ENCODE peak calls at places on chromosomes 7 and 10, in four cellular contexts. R, N, Y and S are unnamed samples.

GRCh38 chr10:8051851-8052257 is 2.6 kb upstream of the GATA3 start:
- DNase-seq in R (no peak), Y (no peak), N (no peak), S (no peak)

GRCh38 chr10:3757638-3758490 is 27.1 kb downstream of the KLF6 start:
- DNase-seq in R (peak; percentile 57), N (no peak), Y (no peak), S (no peak)

GRCh38 chr7:84362360-84362759 is 167.8 kb upstream of the SEMA3A start:
- DNase-seq in Y (no peak), R (no peak), N (no peak), S (no peak)

GRCh38 chr7:13105209-13105608 is 417.8 kb downstream of the ARL4A start:
- DNase-seq in Y (no peak), N (no peak), R (no peak), S (no peak)

GRCh38 chr7:49911906-49912305 is 138.5 kb downstream of the VWC2 start:
- DNase-seq in Y (no peak), R (no peak), N (no peak), S (no peak)

GRCh38 chr10:112716924-112717348 is 233.1 kb upstream of the TCF7L2 start:
- DNase-seq in R (no peak), Y (no peak), N (peak; percentile 87), S (peak; percentile 41)

GRCh38 chr7:36083626-36084380 is 69.3 kb upstream of the EEPD1 start:
- DNase-seq in Y (no peak), R (no peak), N (no peak), S (no peak)

GRCh38 chr10:94308866-94309265 is 53.9 kb downstream of the NOC3L start:
- DNase-seq in R (no peak), N (peak; percentile 49), Y (no peak), S (no peak)

GRCh38 chr10:126430512-126430911 is 42.2 kb upstream of the ADAM12 start:
- DNase-seq in N (no peak), Y (no peak), R (no peak), S (no peak)

GRCh38 chr10:93313798-93314197 is 168.3 kb downstream of the MYOF start:
- DNase-seq in N (no peak), Y (no peak), R (no peak), S (no peak)

GRCh38 chr7:157279973-157280841 is 56.6 kb upstream of the DNAJB6 start:
- DNase-seq in R (no peak), Y (no peak), N (no peak), S (no peak)

GRCh38 chr7:131911112-131911511 is 354.7 kb upstream of the PODXL start:
- DNase-seq in N (no peak), R (no peak), Y (no peak), S (no peak)

GRCh38 chr7:131909151-131909768 is 352.8 kb upstream of the PODXL start:
- DNase-seq in N (no peak), R (no peak), Y (no peak), S (no peak)

GRCh38 chr7:131904750-131905327 is 348.4 kb upstream of the PODXL start:
- DNase-seq in N (no peak), Y (no peak), R (no peak), S (no peak)

GRCh38 chr7:131905574-131905973 is 349.1 kb upstream of the PODXL start:
- DNase-seq in R (no peak), Y (no peak), N (no peak), S (no peak)

DNA sequence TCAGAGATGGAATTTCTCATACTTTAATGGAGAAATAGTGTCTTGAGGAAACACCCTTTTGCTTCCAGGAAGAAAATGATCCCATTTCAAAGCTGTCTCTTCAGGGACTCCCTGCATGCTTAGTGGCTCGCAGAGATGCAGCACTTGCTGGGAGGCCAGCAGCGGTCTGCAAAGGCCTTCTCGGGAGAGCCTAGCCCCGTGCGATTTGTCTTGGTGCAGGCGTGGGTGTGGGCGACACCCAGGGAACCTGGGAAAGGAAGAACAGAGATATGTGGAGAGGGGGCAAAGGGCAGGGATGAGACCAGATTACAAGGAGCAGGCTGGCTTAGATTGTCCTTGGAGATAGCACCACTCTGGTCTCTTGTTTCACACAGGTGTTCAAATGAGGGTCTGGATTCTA is 352.3 kb upstream of the PODXL start:
- DNase-seq in Y (no peak), N (no peak), R (no peak), S (no peak)
- H3K4me3 ChIP-seq in Y (peak overlapping the region; percentile 38), N (no peak overlapping the region), R (no peak overlapping the region), S (no peak overlapping the region)

DNA sequence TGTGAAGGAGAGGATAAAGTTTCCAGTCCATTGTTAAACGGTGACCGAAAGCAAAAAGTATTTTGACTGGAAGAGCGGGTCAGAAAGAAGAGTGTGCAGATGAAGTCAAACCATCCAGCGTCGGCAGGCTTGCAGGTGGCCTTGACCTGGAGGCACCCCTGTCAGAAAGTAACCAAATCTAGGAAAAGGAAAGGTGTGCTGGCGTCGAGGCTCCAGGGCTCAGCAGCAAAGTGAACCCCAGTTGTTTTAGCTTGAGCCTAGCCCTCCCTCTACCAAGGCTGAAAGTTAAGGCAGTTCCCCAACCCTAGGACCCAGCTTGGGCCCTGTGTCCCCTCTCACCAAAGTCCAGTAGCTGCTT is 512 bp downstream of the PDK4 start:
- DNase-seq in Y (no peak), R (no peak), N (no peak), S (no peak)
- H3K4me3 ChIP-seq in Y (peak overlapping the region; percentile 84), R (no peak overlapping the region), N (peak overlapping the region; percentile 76), S (peak overlapping the region; percentile 70)

DNA sequence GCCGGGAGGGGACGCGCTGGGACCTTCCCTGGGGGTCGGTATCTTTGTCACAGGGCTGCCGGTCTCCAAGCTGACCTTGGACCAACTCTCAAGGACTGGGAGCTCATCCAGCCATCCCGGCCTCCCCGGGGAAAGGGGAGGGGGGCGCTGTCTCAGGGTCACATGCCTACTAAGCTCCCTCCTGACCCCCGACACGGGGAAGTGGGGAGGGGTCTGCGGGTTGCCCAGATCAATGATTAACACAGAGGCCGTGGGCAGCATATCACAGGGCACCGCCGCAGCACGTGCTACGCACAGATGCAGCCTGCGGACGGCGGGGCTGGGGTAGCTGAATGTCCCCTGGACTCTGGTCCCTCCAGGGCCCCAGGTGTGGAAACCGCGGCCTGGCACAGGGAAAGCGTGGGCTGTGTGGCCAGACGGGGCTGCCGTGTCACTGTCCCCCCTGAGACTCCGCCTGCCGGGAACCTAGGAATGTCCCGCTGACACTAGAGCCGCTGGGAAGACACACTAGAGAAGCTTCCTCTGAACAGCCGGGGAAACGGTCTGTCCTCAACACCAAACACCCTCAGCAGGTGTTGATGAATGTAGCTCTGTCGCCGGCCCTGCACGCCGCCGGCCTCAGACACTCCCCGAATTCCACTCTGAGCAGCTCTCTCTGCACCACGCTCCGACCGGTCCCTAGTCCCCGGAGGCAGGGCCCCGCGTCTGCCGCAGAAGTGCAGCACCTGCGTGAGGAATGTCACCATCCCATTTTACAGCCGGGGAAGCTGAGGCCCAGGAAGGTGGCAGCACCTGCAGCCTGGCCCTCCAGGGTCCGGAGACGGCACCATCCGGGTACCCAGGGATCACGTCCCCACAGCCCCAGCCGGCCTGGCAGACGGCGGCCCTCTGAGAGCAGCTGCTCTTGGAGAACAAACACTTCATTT is 33.3 kb upstream of the PDGFA start:
- DNase-seq in N (no peak), R (no peak), Y (no peak), S (no peak)
- H3K4me3 ChIP-seq in N (no peak overlapping the region), R (no peak overlapping the region), Y (no peak overlapping the region), S (no peak overlapping the region)

DNA sequence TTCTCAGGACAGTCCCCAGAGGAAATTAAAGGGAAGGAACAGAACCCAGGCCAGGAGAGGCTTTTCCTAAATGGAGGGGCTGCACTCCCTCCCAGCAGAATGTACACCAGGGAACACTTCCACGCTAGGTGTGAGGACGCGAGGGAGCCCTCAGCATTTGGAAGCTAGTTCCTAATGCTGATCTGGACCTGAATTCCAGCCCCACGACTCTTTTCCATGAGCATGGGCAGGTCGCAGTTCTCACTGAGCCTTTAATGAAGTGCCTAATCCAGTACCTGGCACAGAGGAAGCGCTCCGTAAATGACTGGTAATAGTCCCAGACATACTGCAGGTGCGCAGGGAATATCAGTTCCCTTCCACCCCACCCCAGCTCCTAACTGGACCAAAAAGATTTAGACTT is 1.1 kb downstream of the ALOX5 start:
- DNase-seq in R (no peak), Y (no peak), N (no peak), S (no peak)
- H3K4me3 ChIP-seq in R (no peak overlapping the region), Y (no peak overlapping the region), N (no peak overlapping the region), S (no peak overlapping the region)

GRCh38 chr10:100348389-100348927 is 1.4 kb downstream of the SCD start:
- DNase-seq in N (no peak), Y (no peak), R (no peak), S (no peak)

GRCh38 chr10:100349672-100350071 is 2.6 kb downstream of the SCD start:
- DNase-seq in R (no peak), N (no peak), Y (no peak), S (no peak)

GRCh38 chr10:100347568-100348195 is 649 bp downstream of the SCD start:
- DNase-seq in Y (no peak), R (no peak), N (no peak), S (no peak)

GRCh38 chr10:100350914-100351485 is 4.0 kb downstream of the SCD start:
- DNase-seq in N (no peak), R (no peak), Y (no peak), S (no peak)

DNA sequence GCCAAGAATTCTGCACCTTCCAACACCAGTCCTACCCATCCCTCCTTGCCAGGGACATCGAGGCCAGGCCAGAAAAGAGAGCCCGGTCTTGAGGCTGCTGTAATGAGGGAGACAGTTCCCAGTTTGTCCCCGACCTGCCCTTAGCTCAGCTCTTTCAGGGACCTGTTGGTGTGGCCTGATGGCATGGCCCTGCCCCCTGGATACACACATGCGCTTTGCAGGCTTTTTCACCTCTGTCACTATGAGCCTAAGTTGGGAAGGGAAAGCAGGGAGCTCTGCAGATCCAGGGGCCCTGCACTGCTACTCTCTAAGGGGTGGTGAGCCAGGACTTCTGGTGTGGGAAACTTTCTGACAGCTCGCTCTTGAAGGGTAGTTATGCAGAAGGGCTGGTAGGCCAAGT is 2.1 kb downstream of the SCD start:
- DNase-seq in N (no peak), R (no peak), Y (no peak), S (no peak)
- H3K4me3 ChIP-seq in N (peak overlapping the region; percentile 95), R (no peak overlapping the region), Y (no peak overlapping the region), S (peak overlapping the region; percentile 96)

GRCh38 chr7:139680676-139681462 is 96.9 kb downstream of the HIPK2 start:
- DNase-seq in N (peak; percentile 99), R (peak; percentile 11), Y (peak; percentile 44), S (peak; percentile 93)

GRCh38 chr7:139681463-139681755 is 96.4 kb downstream of the HIPK2 start:
- DNase-seq in N (no peak), Y (no peak), R (no peak), S (no peak)

GRCh38 chr7:139682136-139683013 is 95.4 kb downstream of the HIPK2 start:
- DNase-seq in Y (no peak), R (no peak), N (peak; percentile 96), S (peak; percentile 39)

GRCh38 chr7:139681812-139682135 is 96.0 kb downstream of the HIPK2 start:
- DNase-seq in N (no peak), R (no peak), Y (no peak), S (no peak)

DNA sequence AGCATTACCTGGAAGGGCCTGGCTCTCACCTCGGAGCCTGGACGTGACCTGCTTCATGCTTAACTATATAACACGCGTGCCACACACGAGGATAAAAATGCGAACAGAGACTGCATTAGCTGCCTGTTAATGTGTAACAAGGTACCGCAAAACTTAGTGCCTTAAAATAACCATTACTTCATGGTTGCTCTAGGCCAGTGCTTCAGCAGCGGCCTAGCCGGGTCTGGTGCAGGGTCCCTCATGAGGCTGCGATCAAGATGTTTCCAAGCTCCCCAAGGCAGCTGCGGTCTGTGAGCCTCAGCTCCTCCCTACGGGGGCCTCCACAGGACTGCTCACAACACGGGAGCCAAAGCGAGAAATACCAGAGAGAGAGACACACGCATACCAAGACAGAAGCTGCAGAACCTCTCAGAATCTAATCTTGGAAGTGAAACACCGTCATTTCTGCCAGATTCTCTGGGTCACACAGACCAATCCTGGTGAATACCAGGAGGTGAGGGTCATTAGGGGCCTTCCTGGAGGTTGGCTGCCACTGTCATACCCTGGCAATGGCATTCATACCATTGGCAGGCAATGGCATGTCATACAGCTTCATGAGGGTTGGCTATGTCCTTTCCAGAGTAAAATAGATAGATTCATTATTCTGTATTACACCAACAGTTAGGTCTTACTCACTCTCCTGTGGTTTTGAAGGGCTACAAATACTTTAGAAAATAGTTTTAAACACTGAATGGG is 94.5 kb downstream of the HIPK2 start:
- DNase-seq in R (no peak), N (peak; percentile 52), Y (no peak), S (peak; percentile 37)
- H3K4me3 ChIP-seq in R (no peak overlapping the region), N (no peak overlapping the region), Y (no peak overlapping the region), S (no peak overlapping the region)